ENCODE peak calls at places on chromosomes 11 and 22, in six cellular contexts. A is activated gamma-delta T cell treated with Interleukin-2 at 50 U/mL for 16 hours, V is lower lobe of right lung, F is NCI-H774, C is cardiac muscle cell, M is fibroblast of lung. T is an unnamed sample.

GRCh38 chr11:12117200-12117995 is 7.0 kb downstream of the MICAL2 start:
- DNase-seq in A (no peak), V (no peak), F (no peak), C (peak; percentile 44), M (no peak), T (no peak)

GRCh38 chr11:72642815-72643511 is 31.3 kb downstream of the PDE2A start:
- DNase-seq in A (peak; percentile 49), V (peak; percentile 72), F (peak; percentile 35), C (peak; percentile 72), M (peak; percentile 33), T (peak; percentile 9)

GRCh38 chr11:114307524-114308203 is 11.5 kb downstream of the NNMT start:
- DNase-seq in A (no peak), V (peak; percentile 76), F (no peak), C (no peak), M (peak; percentile 78), T (no peak)

GRCh38 chr11:1566381-1567051 is 5.6 kb downstream of the DUSP8 start:
- DNase-seq in A (no peak), V (no peak), F (no peak), C (no peak), M (no peak), T (no peak)

GRCh38 chr11:128521697-128522062 is 65.7 kb downstream of the ETS1 start:
- DNase-seq in A (no peak), V (peak; percentile 51), F (no peak), C (no peak), M (no peak), T (no peak)

GRCh38 chr11:64456509-64457320 is 97.8 kb downstream of the RPS6KA4 start:
- DNase-seq in A (no peak), V (no peak), F (no peak), C (no peak), M (no peak), T (no peak)

GRCh38 chr11:32705309-32706033 is 89.0 kb downstream of the CCDC73 start:
- DNase-seq in A (no peak), V (no peak), F (no peak), C (no peak), M (no peak), T (no peak)

GRCh38 chr22:32951081-32951806 is 106.9 kb downstream of the SYN3 start:
- DNase-seq in A (no peak), V (no peak), F (no peak), C (peak; percentile 35), M (no peak), T (no peak)

GRCh38 chr11:22690891-22691290 is 24.5 kb downstream of the GAS2 start:
- DNase-seq in A (peak; percentile 24), V (no peak), F (no peak), C (no peak), M (no peak), T (no peak)

GRCh38 chr11:65781152-65781961 is 581 bp upstream of the AP5B1 start:
- DNase-seq in A (no peak), V (peak; percentile 70), F (no peak), C (peak; percentile 54), M (no peak), T (no peak)

GRCh38 chr11:16166571-16166970 is 189.8 kb downstream of the SOX6 start:
- DNase-seq in A (no peak), V (no peak), F (no peak), C (no peak), M (peak; percentile 5), T (no peak)

GRCh38 chr11:111707039-111707690 is 59.0 kb downstream of the PPP2R1B start:
- DNase-seq in A (no peak), V (no peak), F (no peak), C (no peak), M (peak; percentile 97), T (no peak)

GRCh38 chr11:113934797-113935196 is 30.2 kb downstream of the HTR3B start:
- DNase-seq in A (no peak), V (no peak), F (no peak), C (no peak), M (no peak), T (no peak)

GRCh38 chr11:134757633-134758032 is 345.6 kb upstream of the B3GAT1 start:
- DNase-seq in A (no peak), V (no peak), F (no peak), C (no peak), M (no peak), T (no peak)

GRCh38 chr11:67378544-67378943 is 5.1 kb upstream of the CLCF1 start:
- DNase-seq in A (no peak), V (no peak), F (no peak), C (no peak), M (no peak), T (no peak)

GRCh38 chr22:31284241-31284745 is 8.0 kb downstream of the PIK3IP1 start:
- DNase-seq in A (no peak), V (no peak), F (no peak), C (no peak), M (no peak), T (no peak)

GRCh38 chr11:45538939-45539338 is 126.5 kb downstream of the CHST1 start:
- DNase-seq in A (no peak), V (no peak), F (no peak), C (no peak), M (no peak), T (no peak)

GRCh38 chr22:39656495-39657490 is 86.2 kb downstream of the CACNA1I start:
- DNase-seq in A (no peak), V (no peak), F (no peak), C (no peak), M (no peak), T (no peak)

GRCh38 chr11:65427691-65428577 is 5.3 kb downstream of the NEAT1 start:
- DNase-seq in A (no peak), V (no peak), F (no peak), C (no peak), M (peak; percentile 78), T (no peak)

GRCh38 chr11:94017446-94017845 is 3.7 kb upstream of the HEPHL1 start:
- DNase-seq in A (no peak), V (no peak), F (no peak), C (no peak), M (no peak), T (no peak)

GRCh38 chr22:46421272-46421671 is 85.8 kb downstream of the TRMU start:
- DNase-seq in A (peak; percentile 39), V (peak; percentile 42), F (no peak), C (no peak), M (no peak), T (no peak)

GRCh38 chr11:6229911-6230310 is 4.5 kb downstream of the FHIP1B start:
- DNase-seq in A (peak; percentile 25), V (no peak), F (no peak), C (no peak), M (no peak), T (no peak)

GRCh38 chr22:48827904-48828555 is 999.6 kb downstream of the BRD1 start:
- DNase-seq in A (no peak), V (no peak), F (no peak), C (no peak), M (no peak), T (no peak)

T was measured in hypothalamus.